ENCODE peak calls at places on chromosomes 1 and 21, in six cellular contexts. One of them, this sample, is unnamed.

GRCh38 chr1:27884182-27884954 is 12.0 kb downstream of the THEMIS2 start:
- DNase-seq in GM13976: peak; percentile 69
- DNase-seq in nephron progenitor cell: no peak
- DNase-seq in stromal cell of bone marrow: no peak
- DNase-seq in T-cell: no peak
- DNase-seq in ACHN: no peak
- DNase-seq in this sample: peak; percentile 14

GRCh38 chr1:79259390-79260336 is 253.1 kb upstream of the ADGRL4 start:
- DNase-seq in GM13976: peak; percentile 46
- DNase-seq in nephron progenitor cell: no peak
- DNase-seq in stromal cell of bone marrow: peak; percentile 52
- DNase-seq in T-cell: no peak
- DNase-seq in ACHN: peak; percentile 42
- DNase-seq in this sample: peak; percentile 25

GRCh38 chr1:68975534-68975933 is 478.7 kb upstream of the DEPDC1 start:
- DNase-seq in GM13976: no peak
- DNase-seq in nephron progenitor cell: no peak
- DNase-seq in stromal cell of bone marrow: no peak
- DNase-seq in T-cell: no peak
- DNase-seq in ACHN: no peak
- DNase-seq in this sample: no peak

GRCh38 chr1:61152706-61153105 is 70.3 kb downstream of the NFIA start:
- DNase-seq in GM13976: no peak
- DNase-seq in nephron progenitor cell: no peak
- DNase-seq in stromal cell of bone marrow: no peak
- DNase-seq in T-cell: no peak
- DNase-seq in ACHN: no peak
- DNase-seq in this sample: no peak

GRCh38 chr1:228841632-228842031 is 106.4 kb downstream of the RHOU start:
- DNase-seq in GM13976: no peak
- DNase-seq in nephron progenitor cell: no peak
- DNase-seq in stromal cell of bone marrow: no peak
- DNase-seq in T-cell: no peak
- DNase-seq in ACHN: no peak
- DNase-seq in this sample: no peak

GRCh38 chr1:37037675-37038074 is 3.4 kb upstream of the GRIK3 start:
- DNase-seq in GM13976: no peak
- DNase-seq in nephron progenitor cell: no peak
- DNase-seq in stromal cell of bone marrow: no peak
- DNase-seq in T-cell: no peak
- DNase-seq in ACHN: no peak
- DNase-seq in this sample: no peak

GRCh38 chr1:210132582-210132981 is 100.0 kb upstream of the SERTAD4 start:
- DNase-seq in GM13976: no peak
- DNase-seq in nephron progenitor cell: peak; percentile 45
- DNase-seq in stromal cell of bone marrow: peak; percentile 20
- DNase-seq in T-cell: no peak
- DNase-seq in ACHN: peak; percentile 51
- DNase-seq in this sample: no peak

GRCh38 chr1:163163861-163164582 is 38.7 kb downstream of the RGS5 start:
- DNase-seq in GM13976: no peak
- DNase-seq in nephron progenitor cell: no peak
- DNase-seq in stromal cell of bone marrow: no peak
- DNase-seq in T-cell: no peak
- DNase-seq in ACHN: no peak
- DNase-seq in this sample: peak; percentile 91

GRCh38 chr1:165369255-165369848 is 12.8 kb upstream of the LMX1A start:
- DNase-seq in GM13976: peak; percentile 64
- DNase-seq in nephron progenitor cell: peak; percentile 82
- DNase-seq in stromal cell of bone marrow: no peak
- DNase-seq in T-cell: peak; percentile 33
- DNase-seq in ACHN: peak; percentile 46
- DNase-seq in this sample: peak; percentile 14

GRCh38 chr1:211923065-211923464 is 92.5 kb upstream of the LPGAT1 start:
- DNase-seq in GM13976: no peak
- DNase-seq in nephron progenitor cell: no peak
- DNase-seq in stromal cell of bone marrow: no peak
- DNase-seq in T-cell: no peak
- DNase-seq in ACHN: no peak
- DNase-seq in this sample: no peak

GRCh38 chr21:33642896-33643657 is 776 bp downstream of the ITSN1 start:
- DNase-seq in GM13976: peak; percentile 52
- DNase-seq in nephron progenitor cell: peak; percentile 55
- DNase-seq in stromal cell of bone marrow: no peak
- DNase-seq in T-cell: peak; percentile 18
- DNase-seq in ACHN: peak; percentile 28
- DNase-seq in this sample: no peak

GRCh38 chr1:244450597-244451538 is 841 bp downstream of the ADSS2 start:
- DNase-seq in GM13976: peak; percentile 48
- DNase-seq in nephron progenitor cell: peak; percentile 60
- DNase-seq in stromal cell of bone marrow: peak; percentile 50
- DNase-seq in T-cell: peak; percentile 55
- DNase-seq in ACHN: peak; percentile 65
- DNase-seq in this sample: peak; percentile 29

GRCh38 chr1:201883266-201883665 is 5.4 kb upstream of the SHISA4 start:
- DNase-seq in GM13976: no peak
- DNase-seq in nephron progenitor cell: no peak
- DNase-seq in stromal cell of bone marrow: no peak
- DNase-seq in T-cell: no peak
- DNase-seq in ACHN: no peak
- DNase-seq in this sample: no peak

GRCh38 chr1:38436749-38437148 is 390.2 kb upstream of the POU3F1 start:
- DNase-seq in GM13976: no peak
- DNase-seq in nephron progenitor cell: no peak
- DNase-seq in stromal cell of bone marrow: no peak
- DNase-seq in T-cell: no peak
- DNase-seq in ACHN: no peak
- DNase-seq in this sample: no peak

GRCh38 chr1:56548566-56548965 is 30.8 kb downstream of the PLPP3 start:
- DNase-seq in GM13976: no peak
- DNase-seq in nephron progenitor cell: no peak
- DNase-seq in stromal cell of bone marrow: no peak
- DNase-seq in T-cell: no peak
- DNase-seq in ACHN: no peak
- DNase-seq in this sample: no peak

GRCh38 chr1:178862864-178863263 is 8.0 kb downstream of the ANGPTL1 start:
- DNase-seq in GM13976: no peak
- DNase-seq in nephron progenitor cell: no peak
- DNase-seq in stromal cell of bone marrow: no peak
- DNase-seq in T-cell: no peak
- DNase-seq in ACHN: no peak
- DNase-seq in this sample: no peak

GRCh38 chr1:166322470-166322869 is 155.7 kb upstream of the FAM78B start:
- DNase-seq in GM13976: no peak
- DNase-seq in nephron progenitor cell: no peak
- DNase-seq in stromal cell of bone marrow: no peak
- DNase-seq in T-cell: no peak
- DNase-seq in ACHN: no peak
- DNase-seq in this sample: no peak

GRCh38 chr1:226325178-226325577 is 16.2 kb upstream of the LIN9 start:
- DNase-seq in GM13976: no peak
- DNase-seq in nephron progenitor cell: no peak
- DNase-seq in stromal cell of bone marrow: no peak
- DNase-seq in T-cell: no peak
- DNase-seq in ACHN: no peak
- DNase-seq in this sample: peak; percentile 18

GRCh38 chr1:34827341-34827941 is 32.1 kb downstream of the SMIM12 start:
- DNase-seq in GM13976: no peak
- DNase-seq in nephron progenitor cell: no peak
- DNase-seq in stromal cell of bone marrow: no peak
- DNase-seq in T-cell: no peak
- DNase-seq in ACHN: no peak
- DNase-seq in this sample: no peak

GRCh38 chr21:45108034-45108790 is 33.8 kb downstream of the ADARB1 start:
- DNase-seq in GM13976: no peak
- DNase-seq in nephron progenitor cell: no peak
- DNase-seq in stromal cell of bone marrow: no peak
- DNase-seq in T-cell: no peak
- DNase-seq in ACHN: no peak
- DNase-seq in this sample: no peak

GRCh38 chr1:229004227-229004833 is 266.6 kb upstream of the RAB4A start:
- DNase-seq in GM13976: no peak
- DNase-seq in nephron progenitor cell: no peak
- DNase-seq in stromal cell of bone marrow: no peak
- DNase-seq in T-cell: no peak
- DNase-seq in ACHN: no peak
- DNase-seq in this sample: no peak

GRCh38 chr1:113672491-113672890 is 86.8 kb downstream of the PHTF1 start:
- DNase-seq in GM13976: no peak
- DNase-seq in nephron progenitor cell: no peak
- DNase-seq in stromal cell of bone marrow: no peak
- DNase-seq in T-cell: no peak
- DNase-seq in ACHN: no peak
- DNase-seq in this sample: no peak

GRCh38 chr1:206068314-206068713 is 15.3 kb downstream of the RHEX start:
- DNase-seq in GM13976: no peak
- DNase-seq in nephron progenitor cell: no peak
- DNase-seq in stromal cell of bone marrow: no peak
- DNase-seq in T-cell: no peak
- DNase-seq in ACHN: no peak
- DNase-seq in this sample: no peak

This sample was measured in RCC 7860.